ENCODE peak calls at places on chromosomes 3 and 15, in four cellular contexts. One of them, this sample, is unnamed.

GRCh38 chr3:119034256-119035013 is at the start of gene IGSF11:
- DNase-seq in HepG2: peak
- DNase-seq in HCT116: no peak
- DNase-seq in SK-N-SH: peak
- DNase-seq in this sample: peak

GRCh38 chr3:183895296-183895695 is 10.6 kb upstream of the PARL start:
- DNase-seq in HCT116: peak
- DNase-seq in SK-N-SH: peak
- DNase-seq in HepG2: peak
- DNase-seq in this sample: peak

GRCh38 chr15:95948371-95948770 is 382.1 kb upstream of the NR2F2 start:
- DNase-seq in HCT116: no peak
- DNase-seq in HepG2: no peak
- DNase-seq in SK-N-SH: no peak
- DNase-seq in this sample: no peak

GRCh38 chr15:30985081-30985531 is 6.3 kb downstream of the MTMR10 start:
- DNase-seq in HCT116: no peak
- DNase-seq in HepG2: no peak
- DNase-seq in SK-N-SH: peak
- DNase-seq in this sample: no peak

GRCh38 chr3:159174715-159175390 is 373.0 kb downstream of the MFSD1 start:
- DNase-seq in HCT116: no peak
- DNase-seq in HepG2: no peak
- DNase-seq in SK-N-SH: no peak
- DNase-seq in this sample: no peak

GRCh38 chr3:151230644-151231043 is 27.6 kb upstream of the GPR171 start:
- DNase-seq in HCT116: no peak
- DNase-seq in SK-N-SH: no peak
- DNase-seq in HepG2: no peak
- DNase-seq in this sample: no peak

GRCh38 chr3:57983734-57984518 is 24.3 kb upstream of the FLNB start:
- DNase-seq in HepG2: peak
- DNase-seq in SK-N-SH: no peak
- DNase-seq in HCT116: no peak
- DNase-seq in this sample: peak

GRCh38 chr3:184157206-184157605 is 2.0 kb downstream of the DVL3 start:
- DNase-seq in HCT116: no peak
- DNase-seq in SK-N-SH: no peak
- DNase-seq in HepG2: no peak
- DNase-seq in this sample: peak

GRCh38 chr15:90864507-90864906 is 3.9 kb upstream of the FURIN start:
- DNase-seq in HepG2: no peak
- DNase-seq in SK-N-SH: no peak
- DNase-seq in HCT116: no peak
- DNase-seq in this sample: peak

GRCh38 chr3:93992211-93992610 is 12.3 kb downstream of the ARL13B start:
- DNase-seq in HCT116: no peak
- DNase-seq in SK-N-SH: no peak
- DNase-seq in HepG2: no peak
- DNase-seq in this sample: no peak

GRCh38 chr3:88057650-88058321 is 1.0 kb downstream of the CGGBP1 start:
- DNase-seq in SK-N-SH: no peak
- DNase-seq in HepG2: no peak
- DNase-seq in HCT116: no peak
- DNase-seq in this sample: no peak

GRCh38 chr15:80058851-80059785 is at the start of gene ZFAND6:
- DNase-seq in SK-N-SH: peak
- DNase-seq in HepG2: peak
- DNase-seq in HCT116: peak
- DNase-seq in this sample: peak

GRCh38 chr15:73265536-73266153 is 103.1 kb downstream of the HCN4 start:
- DNase-seq in SK-N-SH: peak
- DNase-seq in HCT116: peak
- DNase-seq in HepG2: peak
- DNase-seq in this sample: peak

GRCh38 chr3:52244061-52244628 is 1.4 kb upstream of the PPM1M start:
- DNase-seq in SK-N-SH: no peak
- DNase-seq in HepG2: no peak
- DNase-seq in HCT116: no peak
- DNase-seq in this sample: no peak

GRCh38 chr3:176839447-176839846 is 357.8 kb downstream of the TBL1XR1 start:
- DNase-seq in HepG2: no peak
- DNase-seq in SK-N-SH: no peak
- DNase-seq in HCT116: no peak
- DNase-seq in this sample: no peak

GRCh38 chr15:33968224-33968623 is at the start of gene CHRM5:
- DNase-seq in SK-N-SH: peak
- DNase-seq in HCT116: no peak
- DNase-seq in HepG2: no peak
- DNase-seq in this sample: no peak

GRCh38 chr3:36312351-36312750 is 68.0 kb upstream of the STAC start:
- DNase-seq in HepG2: no peak
- DNase-seq in SK-N-SH: peak
- DNase-seq in HCT116: no peak
- DNase-seq in this sample: no peak

GRCh38 chr15:29687939-29688884 is 134.1 kb downstream of the TJP1 start:
- DNase-seq in SK-N-SH: peak
- DNase-seq in HepG2: no peak
- DNase-seq in HCT116: no peak
- DNase-seq in this sample: no peak

GRCh38 chr15:60462027-60462426 is 16.9 kb downstream of the ICE2 start:
- DNase-seq in HepG2: no peak
- DNase-seq in HCT116: no peak
- DNase-seq in SK-N-SH: no peak
- DNase-seq in this sample: no peak

GRCh38 chr3:190336516-190337189 is 14.4 kb upstream of the CLDN1 start:
- DNase-seq in SK-N-SH: no peak
- DNase-seq in HepG2: no peak
- DNase-seq in HCT116: no peak
- DNase-seq in this sample: no peak

GRCh38 chr3:153209596-153209995 is 47.6 kb downstream of the RAP2B start:
- DNase-seq in HCT116: peak
- DNase-seq in HepG2: no peak
- DNase-seq in SK-N-SH: no peak
- DNase-seq in this sample: no peak

GRCh38 chr3:154132777-154133375 is 11.7 kb downstream of the ARHGEF26 start:
- DNase-seq in HCT116: no peak
- DNase-seq in SK-N-SH: no peak
- DNase-seq in HepG2: no peak
- DNase-seq in this sample: no peak

GRCh38 chr3:180330440-180330839 is 271.5 kb upstream of the TTC14 start:
- DNase-seq in SK-N-SH: no peak
- DNase-seq in HepG2: no peak
- DNase-seq in HCT116: no peak
- DNase-seq in this sample: no peak

GRCh38 chr3:184005981-184006507 is 11.6 kb downstream of the ABCC5 start:
- DNase-seq in SK-N-SH: no peak
- DNase-seq in HCT116: peak
- DNase-seq in HepG2: no peak
- DNase-seq in this sample: peak

GRCh38 chr3:181725830-181726229 is 14.1 kb downstream of the SOX2 start:
- DNase-seq in HCT116: no peak
- DNase-seq in HepG2: no peak
- DNase-seq in SK-N-SH: no peak
- DNase-seq in this sample: no peak

GRCh38 chr3:12046406-12046805 is 42.2 kb downstream of the SYN2 start:
- DNase-seq in HCT116: peak
- DNase-seq in HepG2: no peak
- DNase-seq in SK-N-SH: peak
- DNase-seq in this sample: no peak

GRCh38 chr15:40367038-40367672 is 9.1 kb downstream of the DISP2 start:
- DNase-seq in HepG2: no peak
- DNase-seq in SK-N-SH: no peak
- DNase-seq in HCT116: no peak
- DNase-seq in this sample: no peak

GRCh38 chr3:114745322-114746240 is 401.5 kb downstream of the ZBTB20 start:
- DNase-seq in SK-N-SH: no peak
- DNase-seq in HepG2: peak
- DNase-seq in HCT116: peak
- DNase-seq in this sample: no peak

GRCh38 chr3:114746502-114746901 is 400.6 kb downstream of the ZBTB20 start:
- DNase-seq in HepG2: no peak
- DNase-seq in SK-N-SH: no peak
- DNase-seq in HCT116: no peak
- DNase-seq in this sample: no peak

GRCh38 chr3:114743746-114744145 is 403.3 kb downstream of the ZBTB20 start:
- DNase-seq in HCT116: no peak
- DNase-seq in SK-N-SH: no peak
- DNase-seq in HepG2: no peak
- DNase-seq in this sample: no peak

GRCh38 chr3:114739627-114740026 is 407.5 kb downstream of the ZBTB20 start:
- DNase-seq in HepG2: no peak
- DNase-seq in SK-N-SH: no peak
- DNase-seq in HCT116: no peak
- DNase-seq in this sample: no peak

GRCh38 chr3:114741066-114741465 is 406.0 kb downstream of the ZBTB20 start:
- DNase-seq in SK-N-SH: no peak
- DNase-seq in HepG2: no peak
- DNase-seq in HCT116: no peak
- DNase-seq in this sample: no peak
- TF ChIP-seq ELF1 in SK-N-SH: no peak
- TF ChIP-seq ELF1 in HepG2: no peak
- TF ChIP-seq ELF1 in HCT116: no peak
- TF ChIP-seq ELF1 in this sample: no peak

DNA sequence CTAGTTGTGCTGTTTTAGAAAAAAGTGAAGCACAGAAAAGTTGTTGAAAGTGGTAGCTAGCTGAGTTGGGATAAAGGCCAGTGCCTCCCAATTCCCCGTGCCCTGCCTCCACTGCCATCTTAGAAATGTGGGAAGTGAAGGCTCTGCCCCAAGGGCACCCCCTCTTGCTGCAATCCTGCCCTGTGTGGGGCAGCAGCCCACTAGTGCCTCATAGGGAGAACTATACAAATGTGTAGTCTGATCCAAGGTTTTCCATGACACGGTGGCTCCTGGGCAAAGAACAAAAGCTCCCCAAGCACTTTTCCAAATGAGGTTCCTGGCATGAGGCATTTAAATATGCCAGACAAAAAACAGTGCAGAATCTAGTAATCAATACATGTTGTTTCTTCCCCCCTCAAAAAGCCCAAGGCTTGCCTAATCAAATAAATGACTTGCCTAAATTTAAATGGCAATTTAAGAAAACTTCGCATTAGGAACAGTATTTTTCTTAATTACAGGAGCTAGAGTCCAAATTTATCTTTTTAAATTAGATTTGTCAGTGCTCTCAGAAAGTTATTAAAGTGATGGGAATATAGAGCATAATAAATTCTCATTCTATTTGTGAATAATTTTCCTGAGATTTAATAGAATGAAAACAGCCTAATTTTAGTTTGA is 83.8 kb downstream of the GHSR start:
- DNase-seq in SK-N-SH: no peak
- DNase-seq in HepG2: no peak
- DNase-seq in HCT116: no peak
- DNase-seq in this sample: no peak
- TF ChIP-seq ELF1 in SK-N-SH: no peak
- TF ChIP-seq ELF1 in HepG2: no peak
- TF ChIP-seq ELF1 in HCT116: no peak
- TF ChIP-seq ELF1 in this sample: no peak

GRCh38 chr15:93196136-93196670 is 107.2 kb upstream of the RGMA start:
- DNase-seq in SK-N-SH: no peak
- DNase-seq in HepG2: no peak
- DNase-seq in HCT116: no peak
- DNase-seq in this sample: no peak
- TF ChIP-seq ELF1 in SK-N-SH: no peak
- TF ChIP-seq ELF1 in HepG2: no peak
- TF ChIP-seq ELF1 in HCT116: no peak
- TF ChIP-seq ELF1 in this sample: no peak

GRCh38 chr3:185630182-185630622 is 44.1 kb downstream of the SENP2 start:
- DNase-seq in SK-N-SH: no peak
- DNase-seq in HepG2: no peak
- DNase-seq in HCT116: no peak
- DNase-seq in this sample: no peak
- TF ChIP-seq ELF1 in SK-N-SH: no peak
- TF ChIP-seq ELF1 in HepG2: no peak
- TF ChIP-seq ELF1 in HCT116: no peak
- TF ChIP-seq ELF1 in this sample: no peak

GRCh38 chr3:23667536-23668429 is 138.0 kb upstream of the UBE2E1 start:
- DNase-seq in SK-N-SH: no peak
- DNase-seq in HepG2: no peak
- DNase-seq in HCT116: no peak
- DNase-seq in this sample: no peak
- TF ChIP-seq ELF1 in SK-N-SH: no peak
- TF ChIP-seq ELF1 in HepG2: no peak
- TF ChIP-seq ELF1 in HCT116: no peak
- TF ChIP-seq ELF1 in this sample: no peak

GRCh38 chr15:58918239-58918638 is 15.2 kb downstream of the SLTM start:
- DNase-seq in HCT116: no peak
- DNase-seq in SK-N-SH: no peak
- DNase-seq in HepG2: no peak
- DNase-seq in this sample: no peak
- TF ChIP-seq ELF1 in HCT116: no peak
- TF ChIP-seq ELF1 in SK-N-SH: no peak
- TF ChIP-seq ELF1 in HepG2: no peak
- TF ChIP-seq ELF1 in this sample: no peak

GRCh38 chr3:46031269-46031668 is 4.0 kb upstream of the XCR1 start:
- DNase-seq in SK-N-SH: no peak
- DNase-seq in HCT116: no peak
- DNase-seq in HepG2: no peak
- DNase-seq in this sample: no peak

GRCh38 chr3:46029953-46030543 is 2.8 kb upstream of the XCR1 start:
- DNase-seq in HepG2: no peak
- DNase-seq in SK-N-SH: no peak
- DNase-seq in HCT116: no peak
- DNase-seq in this sample: no peak

GRCh38 chr3:46031747-46032146 is 4.5 kb upstream of the XCR1 start:
- DNase-seq in HCT116: no peak
- DNase-seq in HepG2: peak
- DNase-seq in SK-N-SH: no peak
- DNase-seq in this sample: no peak

GRCh38 chr3:46027736-46028397 is 584 bp upstream of the XCR1 start:
- DNase-seq in SK-N-SH: no peak
- DNase-seq in HCT116: peak
- DNase-seq in HepG2: no peak
- DNase-seq in this sample: peak

DNA sequence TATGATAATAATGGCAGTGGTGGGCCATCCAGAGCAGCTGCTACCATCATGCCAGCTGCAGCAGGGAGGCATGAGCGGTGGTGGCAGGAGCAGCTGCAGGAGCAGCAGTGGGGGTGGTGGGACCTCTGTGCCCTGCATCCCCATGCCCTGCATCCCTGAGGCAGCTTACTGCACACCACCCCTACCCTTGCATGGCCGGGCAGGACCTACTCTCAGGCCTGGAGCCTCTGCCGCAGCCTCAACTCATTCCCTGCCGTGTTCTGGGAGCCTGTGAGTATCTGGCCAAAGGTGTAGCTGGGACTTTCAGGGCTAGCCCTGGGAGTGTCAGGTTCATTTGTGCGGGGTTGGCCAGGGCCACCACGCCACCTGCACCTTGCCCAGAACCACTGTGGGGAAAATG is 3.3 kb upstream of the XCR1 start:
- DNase-seq in HepG2: no peak
- DNase-seq in HCT116: no peak
- DNase-seq in SK-N-SH: no peak
- DNase-seq in this sample: no peak
- TF ChIP-seq ELF1 in HepG2: no peak
- TF ChIP-seq ELF1 in HCT116: no peak
- TF ChIP-seq ELF1 in SK-N-SH: no peak
- TF ChIP-seq ELF1 in this sample: no peak

GRCh38 chr3:149790265-149790664 is 2.1 kb downstream of the ANKUB1 start:
- DNase-seq in HepG2: no peak
- DNase-seq in HCT116: no peak
- DNase-seq in SK-N-SH: no peak
- DNase-seq in this sample: no peak
- TF ChIP-seq ELF1 in HepG2: no peak
- TF ChIP-seq ELF1 in HCT116: peak
- TF ChIP-seq ELF1 in SK-N-SH: peak
- TF ChIP-seq ELF1 in this sample: no peak

This sample was measured in K562.